ENCODE peak calls at places on chromosomes 7 and 10, in seven cellular contexts. Y is Karpas-422, C is breast epithelium, R is HCT116, D is transverse colon, H is right cardiac atrium, M is fibroblast of lung. Z is an unnamed sample. For H3K4me1, the result is how much of the 10 kb centered on the place peaks cover.

GRCh38 chr10:86363184-86363832 is 3.3 kb downstream of the GRID1 start:
- DNase-seq in H (peak), D (no peak), C (peak), Y (no peak), R (no peak), M (no peak), Z (no peak)

GRCh38 chr7:131898418-131898817 is 342.0 kb upstream of the PODXL start:
- DNase-seq in D (no peak), Y (no peak), C (no peak), H (no peak), M (no peak), R (no peak), Z (no peak)

GRCh38 chr7:116570306-116570705 is 45.5 kb downstream of the CAV1 start:
- DNase-seq in C (no peak), D (no peak), H (no peak), R (no peak), M (no peak), Y (no peak), Z (no peak)

GRCh38 chr7:66732439-66732838 is 8.1 kb upstream of the RABGEF1 start:
- DNase-seq in M (no peak), D (no peak), H (no peak), C (no peak), R (no peak), Y (peak), Z (no peak)

GRCh38 chr10:111063471-111063870 is 13.4 kb upstream of the ADRA2A start:
- DNase-seq in C (no peak), R (no peak), H (no peak), Y (no peak), D (no peak), M (no peak), Z (no peak)

GRCh38 chr10:44949127-44949802 is 10.3 kb upstream of the RASSF4 start:
- DNase-seq in Y (peak), C (no peak), H (no peak), R (no peak), M (no peak), D (no peak), Z (no peak)

GRCh38 chr7:44849277-44850210 is 1.7 kb upstream of the H2AZ2 start:
- DNase-seq in Y (no peak), C (no peak), R (no peak), H (no peak), M (no peak), D (no peak), Z (no peak)

GRCh38 chr10:116470071-116470470 is 42.4 kb downstream of the PNLIPRP3 start:
- DNase-seq in C (no peak), R (no peak), Y (no peak), H (no peak), D (no peak), M (no peak), Z (no peak)

GRCh38 chr7:64875658-64876406 is 27.2 kb upstream of the ZNF273 start:
- DNase-seq in H (no peak), D (no peak), R (no peak), Y (no peak), M (no peak), C (no peak), Z (no peak)

GRCh38 chr7:102890292-102890970 is 22.4 kb upstream of the LRRC17 start:
- DNase-seq in Y (no peak), H (no peak), M (peak), R (no peak), C (no peak), D (no peak), Z (no peak)

GRCh38 chr7:2149672-2150444 is 82.9 kb downstream of the MAD1L1 start:
- DNase-seq in Y (no peak), R (no peak), M (no peak), H (peak), D (no peak), C (no peak), Z (no peak)

GRCh38 chr10:132446661-132447445 is 49.9 kb downstream of the PWWP2B start:
- DNase-seq in M (peak), R (peak), Y (peak), C (no peak), D (peak), H (peak), Z (peak)

DNA sequence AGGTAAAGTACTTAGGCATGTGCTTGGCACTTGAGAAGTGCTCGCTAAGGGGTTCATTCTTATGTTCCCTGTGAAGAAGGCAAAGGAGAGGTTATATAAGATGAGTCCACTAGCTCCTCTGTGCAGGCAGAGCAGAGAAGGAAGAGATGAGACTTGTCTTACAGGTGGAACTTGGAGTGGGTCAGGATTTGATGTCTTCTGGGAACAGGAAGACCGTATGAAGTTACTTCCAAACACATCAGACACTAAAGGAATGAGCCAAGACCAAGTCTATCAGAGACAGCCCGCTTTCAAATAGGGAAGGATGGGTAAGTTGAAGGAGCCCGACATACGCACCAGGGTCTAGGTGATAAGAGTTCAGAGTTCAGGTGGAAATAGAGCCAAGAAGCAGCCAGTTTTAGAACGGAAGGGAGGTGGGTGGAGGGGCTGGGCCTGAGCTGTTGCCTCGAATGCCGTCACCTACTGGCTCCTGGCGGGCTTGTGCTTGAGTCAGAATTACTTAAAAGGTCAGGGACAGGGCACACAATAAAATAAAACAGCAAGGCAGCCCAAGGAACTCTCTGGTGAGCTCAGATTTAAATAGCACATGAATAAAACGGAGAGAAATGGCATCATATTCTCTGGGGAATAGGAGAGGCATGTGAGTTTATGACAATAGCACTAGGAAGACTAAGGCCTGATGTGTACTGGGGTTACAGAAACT is 56.1 kb upstream of the GRB10 start:
- DNase-seq in D (no peak), Y (no peak), R (no peak), H (peak), M (peak), C (no peak), Z (no peak)
- H3K27ac ChIP-seq in D (no peak), Y (no peak), R (no peak), H (no peak), M (peak), C (no peak), Z (no peak)

DNA sequence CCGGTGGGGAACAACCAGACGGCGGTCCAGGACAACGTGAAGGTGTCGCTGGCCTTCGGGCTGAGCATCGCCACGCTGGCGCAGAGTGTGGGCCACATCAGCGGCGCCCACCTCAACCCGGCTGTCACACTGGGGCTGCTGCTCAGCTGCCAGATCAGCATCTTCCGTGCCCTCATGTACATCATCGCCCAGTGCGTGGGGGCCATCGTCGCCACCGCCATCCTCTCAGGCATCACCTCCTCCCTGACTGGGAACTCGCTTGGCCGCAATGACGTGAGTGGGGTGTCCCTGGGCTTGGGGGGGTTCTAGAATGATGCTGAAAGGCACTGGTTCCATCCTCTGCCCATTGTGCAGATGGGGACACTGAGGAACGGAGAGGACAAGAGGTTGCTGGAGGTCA is 368 bp downstream of the AQP1 start:
- DNase-seq in Y (no peak), R (no peak), C (no peak), D (no peak), H (peak), M (no peak), Z (no peak)
- H3K4me3 ChIP-seq in Y (no peak), R (no peak), C (peak), D (peak), H (peak), M (no peak), Z (no peak)

GRCh38 chr10:3781458-3782098 is 3.4 kb downstream of the KLF6 start:
- DNase-seq in M (peak), C (no peak), Y (no peak), R (no peak), H (peak), D (peak), Z (peak)

GRCh38 chr10:3782099-3782455 is 2.9 kb downstream of the KLF6 start:
- DNase-seq in D (no peak), C (no peak), Y (no peak), R (no peak), H (no peak), M (no peak), Z (no peak)

GRCh38 chr10:3780056-3780765 is 4.8 kb downstream of the KLF6 start:
- DNase-seq in Y (no peak), R (no peak), D (no peak), C (no peak), M (peak), H (no peak), Z (no peak)

GRCh38 chr10:3779146-3779707 is 5.8 kb downstream of the KLF6 start:
- DNase-seq in H (peak), Y (no peak), R (no peak), D (peak), C (no peak), M (peak), Z (no peak)

DNA sequence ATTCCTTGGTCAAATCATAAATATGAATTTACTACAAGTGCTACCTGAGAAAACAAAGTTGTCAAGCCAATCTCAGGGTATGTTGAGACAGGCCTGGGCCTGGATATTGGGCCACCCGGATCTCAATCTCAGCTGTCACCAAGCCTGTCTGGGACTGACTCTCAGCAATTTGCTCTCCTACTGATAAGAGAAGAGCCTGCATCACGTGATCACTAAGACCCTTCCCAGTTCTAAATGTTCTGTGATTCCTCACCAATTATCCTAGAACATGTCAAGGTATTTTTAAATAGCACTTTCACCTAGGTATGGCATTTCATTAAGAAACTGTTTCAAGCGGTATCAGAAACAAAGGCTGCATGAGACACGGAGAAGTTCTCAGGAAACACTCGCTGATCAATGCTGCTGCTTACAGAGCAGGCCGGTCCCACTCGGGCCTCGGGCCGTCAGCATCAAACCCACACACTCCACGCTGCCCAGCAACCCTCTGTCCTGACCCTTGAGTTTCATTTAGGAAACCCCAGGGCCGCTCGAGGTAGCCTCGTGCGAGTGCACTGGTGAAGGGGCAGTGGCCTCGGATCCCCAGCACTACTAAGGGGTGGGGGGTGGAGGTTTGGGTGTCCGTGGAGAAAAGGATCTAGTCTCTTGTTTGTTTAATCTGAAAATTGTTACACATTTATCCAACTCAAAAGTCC is 4.1 kb downstream of the KLF6 start:
- DNase-seq in D (no peak), H (no peak), R (no peak), M (peak), C (no peak), Y (no peak), Z (no peak)
- H3K4me1 ChIP-seq in D (half or more), H (under half), R (half or more), M (under half), C (under half), Y (under half), Z (half or more)

GRCh38 chr7:41117431-41117830 is 585.5 kb downstream of the INHBA start:
- DNase-seq in H (no peak), C (no peak), R (no peak), Y (no peak), M (no peak), D (no peak), Z (no peak)
- H3K27ac ChIP-seq in H (no peak), C (no peak), R (no peak), Y (no peak), M (no peak), D (no peak), Z (no peak)

GRCh38 chr7:73679709-73680108 is 3.5 kb downstream of the DNAJC30 start:
- DNase-seq in M (no peak), D (no peak), R (no peak), Y (no peak), H (no peak), C (no peak), Z (no peak)

GRCh38 chr7:73680501-73680900 is 2.8 kb downstream of the DNAJC30 start:
- DNase-seq in D (no peak), C (no peak), Y (no peak), R (no peak), H (no peak), M (no peak), Z (no peak)

GRCh38 chr7:73682745-73683055 is 553 bp downstream of the DNAJC30 start:
- DNase-seq in M (no peak), Y (no peak), R (no peak), C (no peak), H (peak), D (no peak), Z (no peak)

GRCh38 chr7:73678862-73679261 is 4.4 kb downstream of the DNAJC30 start:
- DNase-seq in H (peak), M (no peak), C (no peak), Y (no peak), D (no peak), R (no peak), Z (no peak)

DNA sequence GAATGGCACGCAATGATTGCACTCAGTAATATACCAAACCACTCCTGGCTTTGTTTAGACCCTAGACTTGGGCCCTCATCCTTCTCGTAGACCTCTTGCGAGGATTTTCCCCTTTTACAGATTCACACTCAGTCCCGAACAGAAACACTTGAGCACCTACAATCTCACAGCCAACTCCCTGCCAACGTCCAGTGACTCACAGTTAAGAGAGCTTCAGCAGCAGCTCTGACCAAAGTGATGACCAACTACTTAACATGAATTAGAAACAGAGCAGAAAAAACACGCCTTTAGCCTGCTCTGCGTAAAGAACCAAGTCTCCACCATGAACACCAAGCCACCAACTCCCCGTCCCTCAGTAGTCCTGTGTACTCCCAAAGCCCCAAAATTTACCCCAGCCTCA is 2.2 kb downstream of the DNAJC30 start:
- DNase-seq in Y (no peak), M (no peak), C (no peak), D (no peak), H (no peak), R (no peak), Z (no peak)
- H3K4me3 ChIP-seq in Y (no peak), M (peak), C (no peak), D (no peak), H (no peak), R (no peak), Z (no peak)

Z was measured in effector memory CD4-positive, alpha-beta T cell.